ENCODE peak calls at places on chromosomes 1 and 21, in five cellular contexts. Z is A549, Q is HepG2, W is H1, M is GM12878. T is an unnamed sample.

GRCh38 chr1:222279591-222279990 is 268.3 kb downstream of the HHIPL2 start:
- DNase-seq in Z (no peak), Q (no peak), W (no peak), M (no peak), T (no peak)

GRCh38 chr1:165257969-165258459 is 98.5 kb downstream of the LMX1A start:
- DNase-seq in Z (peak; percentile 61), Q (peak; percentile 60), W (peak; percentile 90), M (peak; percentile 9), T (peak; percentile 76)

GRCh38 chr1:32334864-32335618 is 992 bp downstream of the MARCKSL1 start:
- DNase-seq in Z (peak; percentile 30), Q (no peak), W (peak; percentile 57), M (no peak), T (peak; percentile 85)

GRCh38 chr1:16248603-16249534 is 11.9 kb upstream of the CPLANE2 start:
- DNase-seq in Z (no peak), Q (no peak), W (no peak), M (peak; percentile 23), T (peak; percentile 82)

GRCh38 chr1:178501705-178502329 is 5.1 kb upstream of the CLEC20A start:
- DNase-seq in Z (peak; percentile 80), Q (peak; percentile 45), W (peak; percentile 96), M (peak; percentile 1), T (peak; percentile 91)

GRCh38 chr1:245345191-245345884 is 190.6 kb downstream of the KIF26B start:
- DNase-seq in Z (no peak), Q (no peak), W (peak; percentile 67), M (no peak), T (peak; percentile 72)

GRCh38 chr21:42317341-42317741 is 2.1 kb upstream of the TFF3 start:
- DNase-seq in Z (no peak), Q (no peak), W (peak; percentile 41), M (no peak), T (no peak)

GRCh38 chr1:32349211-32349708 is 13.0 kb downstream of the FAM229A start:
- DNase-seq in Z (no peak), Q (peak; percentile 74), W (no peak), M (no peak), T (no peak)

GRCh38 chr1:162088281-162088969 is 18.9 kb downstream of the NOS1AP start:
- DNase-seq in Z (no peak), Q (no peak), W (no peak), M (no peak), T (no peak)

GRCh38 chr21:14382486-14382834 is 486 bp downstream of the HSPA13 start:
- DNase-seq in Z (no peak), Q (no peak), W (no peak), M (no peak), T (no peak)

GRCh38 chr1:8092603-8093141 is 66.6 kb upstream of the ERRFI1 start:
- DNase-seq in Z (no peak), Q (no peak), W (no peak), M (no peak), T (no peak)

GRCh38 chr1:170669036-170669435 is 5.1 kb downstream of the PRRX1 start:
- DNase-seq in Z (no peak), Q (no peak), W (peak; percentile 50), M (no peak), T (no peak)

GRCh38 chr1:160819186-160819585 is 23.2 kb downstream of the LY9 start:
- DNase-seq in Z (no peak), Q (no peak), W (no peak), M (no peak), T (no peak)

GRCh38 chr1:39484564-39484963 is 6.9 kb upstream of the BMP8A start:
- DNase-seq in Z (no peak), Q (no peak), W (no peak), M (no peak), T (no peak)

GRCh38 chr1:217647791-217648190 is 16.6 kb downstream of the SPATA17 start:
- DNase-seq in Z (no peak), Q (no peak), W (no peak), M (no peak), T (no peak)

GRCh38 chr1:34928066-34928864 is 1.2 kb downstream of the DLGAP3 start:
- DNase-seq in Z (no peak), Q (no peak), W (no peak), M (no peak), T (no peak)

GRCh38 chr1:181250038-181250437 is 161.5 kb downstream of the IER5 start:
- DNase-seq in Z (no peak), Q (peak; percentile 23), W (no peak), M (no peak), T (no peak)

GRCh38 chr1:3074800-3075199 is 5.8 kb downstream of the PRDM16 start:
- DNase-seq in Z (no peak), Q (no peak), W (peak; percentile 51), M (no peak), T (no peak)

GRCh38 chr1:206833741-206834140 is 31.7 kb upstream of the IL20 start:
- DNase-seq in Z (no peak), Q (no peak), W (peak; percentile 16), M (no peak), T (no peak)

GRCh38 chr21:41071410-41071809 is 96.5 kb upstream of the BACE2 start:
- DNase-seq in Z (no peak), Q (no peak), W (peak; percentile 72), M (no peak), T (peak; percentile 29)

GRCh38 chr1:28553229-28553930 is 495 bp downstream of the TRNAU1AP start:
- DNase-seq in Z (peak; percentile 38), Q (no peak), W (no peak), M (peak; percentile 9), T (peak; percentile 72)

GRCh38 chr1:46180082-46180616 is 3.9 kb upstream of the P3R3URF start:
- DNase-seq in Z (no peak), Q (peak; percentile 36), W (peak; percentile 76), M (no peak), T (peak; percentile 83)

GRCh38 chr1:180954766-180955165 is 42.1 kb downstream of the KIAA1614 start:
- DNase-seq in Z (no peak), Q (no peak), W (no peak), M (no peak), T (no peak)

GRCh38 chr1:173431663-173432045 is 45.5 kb upstream of the PRDX6 start:
- DNase-seq in Z (no peak), Q (no peak), W (no peak), M (no peak), T (no peak)

GRCh38 chr21:30044447-30045064 is 104.8 kb upstream of the GRIK1 start:
- DNase-seq in Z (no peak), Q (peak; percentile 1), W (peak; percentile 47), M (no peak), T (peak; percentile 44)

GRCh38 chr1:8687053-8687452 is 130.4 kb downstream of the RERE start:
- DNase-seq in Z (no peak), Q (no peak), W (no peak), M (no peak), T (no peak)

GRCh38 chr21:28632718-28633408 is 359.8 kb downstream of the LTN1 start:
- DNase-seq in Z (no peak), Q (no peak), W (no peak), M (no peak), T (no peak)

GRCh38 chr1:94296018-94296417 is 58.6 kb upstream of the ARHGAP29 start:
- DNase-seq in Z (no peak), Q (no peak), W (no peak), M (no peak), T (no peak)

GRCh38 chr1:25773441-25774125 is 26.4 kb upstream of the SELENON start:
- DNase-seq in Z (peak; percentile 59), Q (peak; percentile 70), W (no peak), M (no peak), T (no peak)

GRCh38 chr1:109623601-109624161 is 4.0 kb downstream of the AMPD2 start:
- DNase-seq in Z (no peak), Q (no peak), W (peak; percentile 42), M (no peak), T (no peak)

GRCh38 chr21:28789571-28789970 is 203.1 kb downstream of the LTN1 start:
- DNase-seq in Z (no peak), Q (no peak), W (no peak), M (no peak), T (no peak)

GRCh38 chr1:37438971-37439671 is 35.3 kb upstream of the ZC3H12A start:
- DNase-seq in Z (no peak), Q (no peak), W (no peak), M (no peak), T (no peak)
- TF ChIP-seq KDM1A in Z (no peak), Q (no peak), W (peak; percentile 69), M (no peak), T (peak; percentile 37)

DNA sequence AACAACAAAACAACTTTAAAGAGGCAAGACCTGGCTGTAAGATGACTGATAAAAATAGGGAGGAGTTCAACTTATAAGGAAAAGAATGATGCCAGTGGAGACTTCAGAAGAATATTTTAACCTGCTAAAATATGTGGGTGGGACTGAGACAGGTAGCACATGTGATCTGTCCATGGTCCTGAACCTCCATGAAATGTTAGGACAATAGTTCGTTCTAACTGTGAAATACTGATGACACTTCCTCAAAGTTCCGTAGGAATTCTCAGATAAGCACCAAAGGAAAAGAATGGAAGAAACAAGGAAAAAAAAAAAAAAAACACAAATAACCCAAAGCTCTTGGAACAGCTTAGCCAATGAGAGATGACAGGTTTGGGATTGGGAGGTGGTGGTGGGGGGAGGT is 44.7 kb downstream of the CDC42BPA start:
- DNase-seq in Z (no peak), Q (peak; percentile 46), W (no peak), M (no peak), T (no peak)
- TF ChIP-seq KDM1A in Z (no peak), Q (no peak), W (no peak), M (no peak), T (no peak)

DNA sequence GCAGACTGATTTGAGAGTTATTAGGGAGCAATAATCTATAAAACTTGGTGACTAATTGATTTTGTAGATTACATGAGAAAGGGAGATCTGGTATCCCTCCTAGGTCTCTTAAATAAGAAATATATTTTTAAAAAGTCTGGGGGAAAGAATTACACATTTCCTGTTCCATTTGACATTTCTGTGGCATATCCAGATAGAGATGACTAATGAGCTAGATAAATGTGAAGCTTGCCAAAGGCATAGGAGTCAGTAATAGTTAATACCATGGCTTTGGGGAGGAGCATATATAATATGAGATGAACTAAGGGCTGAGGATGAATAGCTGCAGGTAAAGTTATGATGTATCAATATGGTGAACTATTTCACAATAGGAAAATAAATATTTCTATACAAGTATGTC is 663.7 kb downstream of the PTPRC start:
- DNase-seq in Z (no peak), Q (no peak), W (no peak), M (no peak), T (no peak)
- TF ChIP-seq KDM1A in Z (no peak), Q (no peak), W (no peak), M (no peak), T (no peak)

GRCh38 chr1:231628207-231628876 is 1.8 kb downstream of the DISC1 start:
- DNase-seq in Z (no peak), Q (peak; percentile 91), W (no peak), M (no peak), T (no peak)
- TF ChIP-seq KDM1A in Z (no peak), Q (no peak), W (no peak), M (no peak), T (no peak)

GRCh38 chr1:242242983-242243382 is 244.1 kb upstream of the MAP1LC3C start:
- DNase-seq in Z (no peak), Q (no peak), W (no peak), M (no peak), T (no peak)
- TF ChIP-seq KDM1A in Z (no peak), Q (no peak), W (no peak), M (no peak), T (no peak)

GRCh38 chr1:98196012-98196411 is 275.2 kb upstream of the DPYD start:
- DNase-seq in Z (no peak), Q (no peak), W (no peak), M (no peak), T (no peak)

GRCh38 chr1:98201640-98202039 is 280.8 kb upstream of the DPYD start:
- DNase-seq in Z (no peak), Q (no peak), W (no peak), M (no peak), T (no peak)

GRCh38 chr1:98197356-98197755 is 276.5 kb upstream of the DPYD start:
- DNase-seq in Z (no peak), Q (no peak), W (no peak), M (no peak), T (no peak)
- TF ChIP-seq KDM1A in Z (no peak), Q (no peak), W (no peak), M (no peak), T (no peak)

T was measured in K562.